ENCODE peak calls at places on chromosomes 6 and 20, in six cellular contexts. M is ovary, T is fibroblast of mammary gland, Z is osteocyte, C is adrenal gland, K is breast epithelium. J is an unnamed sample.

GRCh38 chr20:19583532-19584175 is 174.4 kb upstream of the RIN2 start:
- DNase-seq in M (peak; percentile 81), K (peak; percentile 37), C (peak; percentile 70), Z (no peak), T (peak; percentile 34), J (peak; percentile 54)

GRCh38 chr6:113449051-113449450 is 408.1 kb upstream of the MARCKS start:
- DNase-seq in K (no peak), M (no peak), Z (no peak), T (peak; percentile 68), C (no peak), J (no peak)

GRCh38 chr20:23200413-23200812 is 114.3 kb upstream of the CD93 start:
- DNase-seq in M (no peak), K (no peak), T (no peak), C (no peak), Z (no peak), J (no peak)

GRCh38 chr6:46014511-46015118 is 1.0 kb downstream of the CLIC5 start:
- DNase-seq in K (no peak), C (no peak), Z (no peak), T (no peak), M (no peak), J (peak; percentile 50)

GRCh38 chr20:38275815-38276550 is 15.4 kb upstream of the KIAA1755 start:
- DNase-seq in C (no peak), K (no peak), T (peak; percentile 88), M (no peak), Z (no peak), J (no peak)

GRCh38 chr6:104607501-104607900 is 252.2 kb downstream of the HACE1 start:
- DNase-seq in K (no peak), Z (no peak), M (no peak), C (no peak), T (no peak), J (no peak)

GRCh38 chr6:33481192-33481591 is 26.8 kb downstream of the ZBTB9 start:
- DNase-seq in M (no peak), Z (no peak), C (no peak), K (no peak), T (no peak), J (no peak)

GRCh38 chr6:12051861-12052368 is 39.8 kb downstream of the HIVEP1 start:
- DNase-seq in Z (no peak), M (no peak), C (no peak), T (no peak), K (no peak), J (no peak)

GRCh38 chr6:2751871-2752270 is 1.1 kb upstream of the MYLK4 start:
- DNase-seq in C (no peak), T (no peak), K (no peak), Z (no peak), M (no peak), J (no peak)

GRCh38 chr20:36825374-36826104 is 50.4 kb upstream of the TLDC2 start:
- DNase-seq in Z (no peak), T (no peak), M (no peak), C (peak; percentile 51), K (no peak), J (no peak)

GRCh38 chr6:28910901-28911680 is 12.7 kb downstream of the TRIM27 start:
- DNase-seq in C (no peak), T (peak; percentile 29), M (no peak), K (peak; percentile 82), Z (no peak), J (no peak)

GRCh38 chr6:152091851-152092341 is 284.4 kb downstream of the ESR1 start:
- DNase-seq in Z (no peak), K (no peak), C (no peak), M (no peak), T (peak; percentile 78), J (no peak)

GRCh38 chr6:31690231-31691077 is 9.6 kb upstream of the LY6G5C start:
- DNase-seq in C (no peak), T (no peak), K (no peak), M (no peak), Z (no peak), J (no peak)

GRCh38 chr20:24991897-24992419 is 593 bp downstream of the APMAP start:
- DNase-seq in M (no peak), C (peak; percentile 37), K (no peak), Z (no peak), T (no peak), J (no peak)

GRCh38 chr6:40852667-40853383 is 186.2 kb downstream of the UNC5CL start:
- DNase-seq in Z (no peak), K (no peak), C (no peak), T (no peak), M (no peak), J (no peak)

GRCh38 chr6:50816115-50816675 is 2.5 kb upstream of the TFAP2B start:
- DNase-seq in K (peak; percentile 73), Z (peak; percentile 92), C (peak; percentile 78), M (peak; percentile 50), T (peak; percentile 71), J (peak; percentile 43)

GRCh38 chr6:25017932-25018581 is 82.3 kb upstream of the RIPOR2 start:
- DNase-seq in M (no peak), T (peak; percentile 81), Z (no peak), C (peak; percentile 34), K (peak; percentile 46), J (peak; percentile 41)

GRCh38 chr20:31663838-31664695 is 26.4 kb downstream of the COX4I2 start:
- DNase-seq in T (no peak), K (no peak), M (no peak), C (no peak), Z (no peak), J (no peak)

GRCh38 chr6:33579828-33580714 is at the start of gene BAK1:
- DNase-seq in T (peak; percentile 85), M (peak; percentile 90), Z (peak; percentile 94), C (peak; percentile 85), K (peak; percentile 86), J (peak; percentile 92)

GRCh38 chr20:61263084-61263695 is 11.1 kb downstream of the CDH4 start:
- DNase-seq in Z (no peak), C (no peak), T (peak; percentile 33), K (no peak), M (no peak), J (no peak)

GRCh38 chr20:35454881-35455609 is at the start of gene CEP250:
- DNase-seq in T (peak; percentile 87), Z (peak; percentile 97), K (peak; percentile 90), M (peak; percentile 96), C (peak; percentile 94), J (peak; percentile 90)

GRCh38 chr20:6657111-6657510 is 110.4 kb upstream of the BMP2 start:
- DNase-seq in Z (no peak), T (no peak), M (no peak), K (no peak), C (no peak), J (no peak)

GRCh38 chr20:2244523-2244922 is 51.3 kb upstream of the TGM3 start:
- DNase-seq in M (no peak), K (no peak), C (no peak), Z (no peak), T (no peak), J (no peak)

GRCh38 chr20:2242678-2243077 is 53.1 kb upstream of the TGM3 start:
- DNase-seq in Z (no peak), T (no peak), K (no peak), C (no peak), M (no peak), J (no peak)

GRCh38 chr20:2245637-2246036 is 50.2 kb upstream of the TGM3 start:
- DNase-seq in T (no peak), Z (no peak), C (no peak), K (no peak), M (no peak), J (no peak)

GRCh38 chr20:2246081-2246491 is 49.7 kb upstream of the TGM3 start:
- DNase-seq in Z (no peak), T (no peak), C (no peak), M (no peak), K (no peak), J (no peak)

DNA sequence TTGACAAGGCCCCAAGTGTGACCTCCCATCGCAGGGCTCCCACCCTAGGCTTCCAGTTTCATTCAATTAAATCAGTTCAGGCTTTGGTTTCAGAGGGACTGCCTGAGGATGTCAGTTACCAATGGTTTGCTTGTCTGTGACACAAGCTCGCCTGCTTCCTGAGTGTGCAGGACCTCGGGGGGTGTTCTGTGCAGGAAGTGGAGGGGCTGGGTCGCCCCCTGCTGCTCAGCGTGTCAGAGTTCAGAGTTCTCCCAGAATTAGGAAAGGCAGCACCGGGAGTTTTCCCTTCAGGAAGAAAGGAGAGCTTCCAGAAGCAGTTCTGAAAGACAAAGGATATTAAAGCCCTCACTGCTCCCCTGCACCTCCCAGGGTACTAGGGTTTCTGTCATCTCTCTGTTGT is 50.8 kb upstream of the TGM3 start:
- DNase-seq in C (no peak), M (no peak), K (no peak), T (no peak), Z (no peak), J (no peak)
- TF ChIP-seq CTCF in C (no peak), M (no peak), K (no peak), T (no peak), Z (no peak), J (no peak)

GRCh38 chr6:154500769-154501171 is 9.7 kb downstream of the CNKSR3 start:
- DNase-seq in K (no peak), C (no peak), T (no peak), M (no peak), Z (no peak), J (no peak)
- TF ChIP-seq CTCF in K (no peak), C (no peak), T (peak; percentile 59), M (no peak), Z (peak; percentile 54), J (peak; percentile 52)

GRCh38 chr20:16589623-16590022 is 16.4 kb upstream of the KIF16B start:
- DNase-seq in T (no peak), C (no peak), Z (no peak), K (no peak), M (no peak), J (no peak)
- TF ChIP-seq CTCF in T (no peak), C (no peak), Z (no peak), K (no peak), M (no peak), J (no peak)

DNA sequence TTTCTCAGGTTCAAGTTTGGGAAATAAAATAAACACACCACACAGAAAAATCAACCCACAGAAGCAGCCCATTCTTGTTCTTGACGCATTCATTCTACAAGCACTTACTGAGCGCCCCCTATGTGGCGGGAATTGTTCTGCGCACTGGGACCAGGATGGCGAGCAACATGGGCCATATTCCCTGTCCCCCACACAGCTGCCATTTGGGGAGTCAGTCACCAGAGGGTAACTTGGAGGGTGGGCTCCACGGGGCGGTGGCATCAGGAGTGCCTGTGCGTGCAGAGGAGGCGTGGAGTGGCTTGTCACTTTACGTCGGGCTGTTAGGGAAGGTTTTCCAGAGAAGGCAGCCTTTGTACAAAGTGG is 185.0 kb upstream of the PDE10A start:
- DNase-seq in T (no peak), K (no peak), M (no peak), Z (peak; percentile 36), C (no peak), J (no peak)
- TF ChIP-seq CTCF in T (no peak), K (no peak), M (no peak), Z (peak; percentile 18), C (no peak), J (no peak)

GRCh38 chr20:63007722-63008488 is 1.1 kb upstream of the BHLHE23 start:
- DNase-seq in K (no peak), Z (no peak), M (no peak), T (no peak), C (no peak), J (peak; percentile 12)

GRCh38 chr20:63008541-63009043 is 1.8 kb upstream of the BHLHE23 start:
- DNase-seq in T (no peak), M (no peak), K (no peak), C (no peak), Z (no peak), J (no peak)

GRCh38 chr20:63007472-63007721 is 633 bp upstream of the BHLHE23 start:
- DNase-seq in M (no peak), C (no peak), K (no peak), T (no peak), Z (no peak), J (no peak)

GRCh38 chr20:63009988-63010769 is 3.4 kb upstream of the BHLHE23 start:
- DNase-seq in C (no peak), M (no peak), K (peak; percentile 39), Z (no peak), T (peak; percentile 16), J (no peak)

GRCh38 chr20:63009044-63009961 is 2.5 kb upstream of the BHLHE23 start:
- DNase-seq in Z (no peak), C (peak; percentile 74), K (peak; percentile 43), M (peak; percentile 87), T (peak; percentile 45), J (peak; percentile 82)
- TF ChIP-seq CTCF in Z (peak; percentile 96), C (peak; percentile 93), K (peak; percentile 92), M (peak; percentile 86), T (peak; percentile 84), J (peak; percentile 90)